ENCODE peak calls at places on chromosomes 2 and 18, in ten cellular contexts. K, U, Z, W, O, S, C, M, Y and Q are unnamed samples.
A peak's percentile ranks its signal among the peaks of the same experiment; 100 is the strongest.

GRCh38 chr18:80023173-80023572 is 11.1 kb upstream of the RBFA start:
- DNase-seq in C (no peak), Y (no peak), U (peak; percentile 43), S (peak; percentile 15), Z (no peak), O (no peak), M (peak; percentile 9), K (no peak), W (no peak), Q (no peak)

GRCh38 chr2:21041462-21041861 is 2.4 kb downstream of the APOB start:
- DNase-seq in W (no peak), Z (no peak), M (no peak), S (no peak), Y (no peak), C (no peak), U (no peak), O (no peak), K (no peak), Q (no peak)

GRCh38 chr18:7789853-7790552 is 222.9 kb downstream of the PTPRM start:
- DNase-seq in C (no peak), Z (no peak), Y (no peak), O (no peak), K (peak; percentile 33), U (no peak), W (peak; percentile 35), S (peak; percentile 48), M (peak; percentile 65), Q (peak; percentile 3)

GRCh38 chr18:3388980-3389379 is 61.0 kb upstream of the TGIF1 start:
- DNase-seq in Z (no peak), M (no peak), S (no peak), W (peak; percentile 8), O (peak; percentile 15), U (no peak), Y (no peak), K (no peak), C (no peak), Q (no peak)

GRCh38 chr2:44389895-44390294 is 28.1 kb downstream of the CAMKMT start:
- DNase-seq in K (no peak), C (no peak), Z (no peak), O (no peak), S (peak; percentile 18), W (no peak), Y (no peak), M (peak; percentile 19), U (no peak), Q (no peak)

GRCh38 chr2:219352448-219353023 is 20.0 kb upstream of the RESP18 start:
- DNase-seq in S (peak; percentile 51), U (peak; percentile 81), W (peak; percentile 74), M (peak; percentile 78), Z (peak; percentile 65), O (peak; percentile 47), C (peak; percentile 74), Y (no peak), K (peak; percentile 79), Q (peak; percentile 92)

GRCh38 chr2:127624321-127625145 is 21.4 kb upstream of the GPR17 start:
- DNase-seq in S (no peak), K (no peak), W (no peak), Z (no peak), M (no peak), Y (no peak), O (no peak), C (no peak), U (no peak), Q (peak; percentile 91)

GRCh38 chr2:85133751-85134254 is 611 bp downstream of the TCF7L1 start:
- DNase-seq in M (peak; percentile 70), S (no peak), W (no peak), K (peak; percentile 81), O (peak; percentile 6), C (no peak), Z (no peak), U (peak; percentile 20), Y (no peak), Q (peak; percentile 95)

GRCh38 chr18:5515007-5515744 is 28.6 kb downstream of the EPB41L3 start:
- DNase-seq in O (no peak), W (no peak), S (no peak), M (no peak), U (no peak), Z (no peak), K (no peak), C (no peak), Y (no peak), Q (no peak)

GRCh38 chr2:64426191-64426952 is 27.6 kb upstream of the LGALSL start:
- DNase-seq in S (no peak), W (peak; percentile 63), K (no peak), Z (no peak), U (no peak), O (peak; percentile 64), C (peak; percentile 24), Y (no peak), M (peak; percentile 7), Q (peak; percentile 57)

GRCh38 chr2:182318466-182319309 is 108.1 kb downstream of the PDE1A start:
- DNase-seq in C (no peak), Y (no peak), S (no peak), O (no peak), Z (no peak), U (no peak), M (peak; percentile 48), W (no peak), K (no peak), Q (no peak)

GRCh38 chr2:119723784-119724467 is 35.8 kb upstream of the PTPN4 start:
- DNase-seq in O (no peak), M (no peak), S (no peak), Z (peak; percentile 9), W (peak; percentile 35), U (peak; percentile 12), K (no peak), C (no peak), Y (no peak), Q (no peak)

GRCh38 chr2:171568085-171568484 is 45.8 kb downstream of the CYBRD1 start:
- DNase-seq in C (no peak), Z (no peak), O (no peak), W (no peak), U (no peak), S (no peak), M (peak; percentile 28), Y (no peak), K (no peak), Q (no peak)

GRCh38 chr18:79644006-79644665 is 35.5 kb upstream of the CTDP1 start:
- DNase-seq in C (no peak), Z (peak; percentile 75), W (peak; percentile 10), S (peak; percentile 56), Y (peak; percentile 35), U (peak; percentile 83), M (peak; percentile 65), K (peak; percentile 93), O (peak; percentile 31), Q (peak; percentile 98)

GRCh38 chr18:65221115-65221514 is 529.7 kb upstream of the CDH7 start:
- DNase-seq in C (no peak), S (no peak), M (no peak), O (no peak), Z (no peak), K (no peak), W (no peak), Y (no peak), U (no peak), Q (no peak)

GRCh38 chr2:241982711-241983570 is 113.4 kb downstream of the RTP5 start:
- DNase-seq in S (no peak), Z (no peak), M (no peak), U (no peak), Y (no peak), C (no peak), O (no peak), K (no peak), W (no peak), Q (no peak)

GRCh38 chr2:40773291-40773690 is 321.4 kb upstream of the SLC8A1 start:
- DNase-seq in Z (no peak), K (no peak), O (no peak), W (no peak), Y (no peak), C (no peak), S (no peak), M (no peak), U (no peak), Q (no peak)

GRCh38 chr2:20423376-20423775 is 23.5 kb upstream of the RHOB start:
- DNase-seq in K (no peak), C (no peak), O (no peak), Z (no peak), Y (no peak), W (no peak), M (no peak), U (no peak), S (no peak), Q (peak; percentile 34)

GRCh38 chr18:70961933-70962332 is 673.1 kb downstream of the SOCS6 start:
- DNase-seq in S (no peak), W (no peak), U (no peak), C (no peak), O (no peak), K (no peak), Y (no peak), M (no peak), Z (no peak), Q (no peak)

GRCh38 chr18:8854550-8854949 is 149.2 kb downstream of the MTCL1 start:
- DNase-seq in W (no peak), Z (no peak), M (no peak), K (no peak), S (no peak), Y (no peak), C (no peak), U (no peak), O (no peak), Q (no peak)

GRCh38 chr2:189337648-189338047 is 103.6 kb upstream of the WDR75 start:
- DNase-seq in M (peak; percentile 75), C (no peak), K (no peak), W (no peak), Y (no peak), O (peak; percentile 37), S (no peak), U (no peak), Z (no peak), Q (peak; percentile 59)

GRCh38 chr2:241942416-241943208 is 73.1 kb downstream of the RTP5 start:
- DNase-seq in K (no peak), M (no peak), Y (no peak), Z (no peak), S (no peak), O (no peak), C (no peak), U (no peak), W (no peak), Q (peak; percentile 59)

GRCh38 chr2:120525056-120526046 is 179.4 kb downstream of the INHBB start:
- DNase-seq in M (no peak), K (peak; percentile 67), S (peak; percentile 12), Z (no peak), O (no peak), C (no peak), U (no peak), W (no peak), Y (no peak), Q (no peak)

GRCh38 chr2:54575379-54575888 is 119.3 kb downstream of the SPTBN1 start:
- DNase-seq in K (no peak), Z (peak; percentile 59), C (no peak), S (no peak), M (peak; percentile 36), U (no peak), W (peak; percentile 35), Y (no peak), O (peak; percentile 73), Q (no peak)

GRCh38 chr2:19648583-19648982 is 253.2 kb downstream of the TTC32 start:
- DNase-seq in O (peak; percentile 92), W (peak; percentile 70), U (no peak), M (peak; percentile 89), S (no peak), C (peak; percentile 71), Y (no peak), K (no peak), Z (no peak), Q (no peak)

GRCh38 chr18:57807336-57808117 is 4.4 kb upstream of the ATP8B1 start:
- DNase-seq in O (peak; percentile 56), S (no peak), K (no peak), W (peak; percentile 75), U (no peak), C (no peak), M (peak; percentile 83), Y (no peak), Z (no peak), Q (peak; percentile 62)

GRCh38 chr2:130836501-130837174 is at the start of gene ARHGEF4:
- DNase-seq in O (peak; percentile 19), M (peak; percentile 14), Y (no peak), C (no peak), W (peak; percentile 46), K (peak; percentile 89), S (no peak), U (peak; percentile 24), Z (no peak), Q (no peak)

GRCh38 chr2:88967844-88968243 is 276.4 kb downstream of the RPIA start:
- DNase-seq in K (no peak), M (peak; percentile 5), W (peak; percentile 23), U (no peak), Y (no peak), S (peak; percentile 25), O (no peak), Z (no peak), C (no peak), Q (no peak)